ENCODE peak calls at places on chromosomes 1 and 21, in ten cellular contexts. One of them, this sample, is unnamed.

GRCh38 chr1:30415171-30415940 is 308.0 kb downstream of the MATN1 start:
- DNase-seq in astrocyte of the spinal cord: no peak
- DNase-seq in endodermal cell: peak
- DNase-seq in Panc1: no peak
- DNase-seq in cardiac fibroblast: no peak
- DNase-seq in IMR-90: no peak
- DNase-seq in pancreas: no peak
- DNase-seq in GM13977: peak
- DNase-seq in transverse colon: no peak
- DNase-seq in psoas muscle: no peak
- DNase-seq in this sample: no peak

GRCh38 chr1:235100124-235100801 is 28.4 kb downstream of the TOMM20 start:
- DNase-seq in IMR-90: no peak
- DNase-seq in Panc1: no peak
- DNase-seq in astrocyte of the spinal cord: no peak
- DNase-seq in psoas muscle: no peak
- DNase-seq in transverse colon: no peak
- DNase-seq in cardiac fibroblast: no peak
- DNase-seq in endodermal cell: peak
- DNase-seq in GM13977: no peak
- DNase-seq in pancreas: no peak
- DNase-seq in this sample: no peak

GRCh38 chr1:155128755-155129473 is 1.2 kb downstream of the EFNA1 start:
- DNase-seq in astrocyte of the spinal cord: no peak
- DNase-seq in psoas muscle: peak
- DNase-seq in cardiac fibroblast: no peak
- DNase-seq in transverse colon: peak
- DNase-seq in GM13977: no peak
- DNase-seq in endodermal cell: peak
- DNase-seq in IMR-90: no peak
- DNase-seq in Panc1: no peak
- DNase-seq in pancreas: peak
- DNase-seq in this sample: no peak

GRCh38 chr1:54506594-54506993 is 41.4 kb upstream of the ACOT11 start:
- DNase-seq in pancreas: no peak
- DNase-seq in psoas muscle: no peak
- DNase-seq in transverse colon: no peak
- DNase-seq in GM13977: no peak
- DNase-seq in astrocyte of the spinal cord: no peak
- DNase-seq in IMR-90: peak
- DNase-seq in endodermal cell: no peak
- DNase-seq in Panc1: no peak
- DNase-seq in cardiac fibroblast: peak
- DNase-seq in this sample: no peak

GRCh38 chr1:25863486-25864262 is 4.4 kb upstream of the AUNIP start:
- DNase-seq in Panc1: no peak
- DNase-seq in GM13977: no peak
- DNase-seq in astrocyte of the spinal cord: no peak
- DNase-seq in psoas muscle: no peak
- DNase-seq in IMR-90: no peak
- DNase-seq in transverse colon: no peak
- DNase-seq in cardiac fibroblast: no peak
- DNase-seq in pancreas: no peak
- DNase-seq in endodermal cell: no peak
- DNase-seq in this sample: no peak

GRCh38 chr1:110872745-110873435 is at the start of gene CD53:
- DNase-seq in transverse colon: peak
- DNase-seq in psoas muscle: no peak
- DNase-seq in Panc1: no peak
- DNase-seq in endodermal cell: no peak
- DNase-seq in GM13977: peak
- DNase-seq in pancreas: no peak
- DNase-seq in IMR-90: no peak
- DNase-seq in astrocyte of the spinal cord: no peak
- DNase-seq in cardiac fibroblast: no peak
- DNase-seq in this sample: peak

GRCh38 chr1:66750578-66750977 is 1.7 kb upstream of the DYNLT5 start:
- DNase-seq in Panc1: no peak
- DNase-seq in astrocyte of the spinal cord: no peak
- DNase-seq in pancreas: no peak
- DNase-seq in IMR-90: no peak
- DNase-seq in psoas muscle: no peak
- DNase-seq in GM13977: peak
- DNase-seq in endodermal cell: no peak
- DNase-seq in cardiac fibroblast: no peak
- DNase-seq in transverse colon: no peak
- DNase-seq in this sample: no peak

GRCh38 chr1:109924316-109924715 is 13.7 kb downstream of the CSF1 start:
- DNase-seq in Panc1: no peak
- DNase-seq in pancreas: no peak
- DNase-seq in astrocyte of the spinal cord: no peak
- DNase-seq in endodermal cell: no peak
- DNase-seq in GM13977: no peak
- DNase-seq in cardiac fibroblast: no peak
- DNase-seq in psoas muscle: no peak
- DNase-seq in IMR-90: no peak
- DNase-seq in transverse colon: no peak
- DNase-seq in this sample: no peak

GRCh38 chr1:234324668-234325225 is 48.5 kb upstream of the COA6 start:
- DNase-seq in endodermal cell: no peak
- DNase-seq in pancreas: no peak
- DNase-seq in cardiac fibroblast: no peak
- DNase-seq in GM13977: no peak
- DNase-seq in astrocyte of the spinal cord: no peak
- DNase-seq in transverse colon: no peak
- DNase-seq in psoas muscle: no peak
- DNase-seq in IMR-90: no peak
- DNase-seq in Panc1: no peak
- DNase-seq in this sample: no peak

GRCh38 chr1:230940848-230941247 is 37.8 kb downstream of the TTC13 start:
- DNase-seq in psoas muscle: no peak
- DNase-seq in pancreas: no peak
- DNase-seq in cardiac fibroblast: peak
- DNase-seq in astrocyte of the spinal cord: peak
- DNase-seq in IMR-90: peak
- DNase-seq in endodermal cell: no peak
- DNase-seq in GM13977: no peak
- DNase-seq in transverse colon: no peak
- DNase-seq in Panc1: no peak
- DNase-seq in this sample: no peak

GRCh38 chr1:165828103-165828558 is 717 bp downstream of the UCK2 start:
- DNase-seq in astrocyte of the spinal cord: no peak
- DNase-seq in transverse colon: peak
- DNase-seq in cardiac fibroblast: no peak
- DNase-seq in GM13977: peak
- DNase-seq in endodermal cell: peak
- DNase-seq in Panc1: no peak
- DNase-seq in pancreas: peak
- DNase-seq in psoas muscle: peak
- DNase-seq in IMR-90: peak
- DNase-seq in this sample: no peak

GRCh38 chr1:226737819-226738420 is 1.2 kb downstream of the ITPKB start:
- DNase-seq in IMR-90: peak
- DNase-seq in astrocyte of the spinal cord: peak
- DNase-seq in cardiac fibroblast: peak
- DNase-seq in pancreas: peak
- DNase-seq in transverse colon: peak
- DNase-seq in Panc1: no peak
- DNase-seq in endodermal cell: peak
- DNase-seq in GM13977: no peak
- DNase-seq in psoas muscle: peak
- DNase-seq in this sample: no peak

GRCh38 chr1:53303651-53304515 is 24.0 kb downstream of the LRP8 start:
- DNase-seq in cardiac fibroblast: no peak
- DNase-seq in pancreas: no peak
- DNase-seq in astrocyte of the spinal cord: peak
- DNase-seq in GM13977: no peak
- DNase-seq in transverse colon: no peak
- DNase-seq in psoas muscle: no peak
- DNase-seq in endodermal cell: no peak
- DNase-seq in Panc1: no peak
- DNase-seq in IMR-90: no peak
- DNase-seq in this sample: no peak

GRCh38 chr1:6298940-6299465 is 38.1 kb upstream of the GPR153 start:
- DNase-seq in astrocyte of the spinal cord: no peak
- DNase-seq in pancreas: no peak
- DNase-seq in Panc1: no peak
- DNase-seq in transverse colon: no peak
- DNase-seq in psoas muscle: no peak
- DNase-seq in cardiac fibroblast: no peak
- DNase-seq in endodermal cell: no peak
- DNase-seq in GM13977: no peak
- DNase-seq in IMR-90: no peak
- DNase-seq in this sample: no peak

GRCh38 chr21:38311765-38312164 is 55.0 kb downstream of the KCNJ15 start:
- DNase-seq in endodermal cell: no peak
- DNase-seq in psoas muscle: no peak
- DNase-seq in GM13977: no peak
- DNase-seq in pancreas: no peak
- DNase-seq in Panc1: no peak
- DNase-seq in IMR-90: no peak
- DNase-seq in cardiac fibroblast: no peak
- DNase-seq in astrocyte of the spinal cord: no peak
- DNase-seq in transverse colon: no peak
- DNase-seq in this sample: no peak

GRCh38 chr1:4787551-4787950 is 133.1 kb downstream of the AJAP1 start:
- DNase-seq in cardiac fibroblast: no peak
- DNase-seq in psoas muscle: no peak
- DNase-seq in Panc1: no peak
- DNase-seq in GM13977: no peak
- DNase-seq in IMR-90: no peak
- DNase-seq in astrocyte of the spinal cord: no peak
- DNase-seq in transverse colon: no peak
- DNase-seq in pancreas: no peak
- DNase-seq in endodermal cell: no peak
- DNase-seq in this sample: no peak

GRCh38 chr1:31568895-31569655 is 7.2 kb upstream of the TINAGL1 start:
- DNase-seq in cardiac fibroblast: no peak
- DNase-seq in GM13977: no peak
- DNase-seq in transverse colon: no peak
- DNase-seq in pancreas: peak
- DNase-seq in IMR-90: no peak
- DNase-seq in astrocyte of the spinal cord: no peak
- DNase-seq in psoas muscle: peak
- DNase-seq in endodermal cell: peak
- DNase-seq in Panc1: no peak
- DNase-seq in this sample: no peak

GRCh38 chr1:169466259-169467230 is 19.2 kb downstream of the SLC19A2 start:
- DNase-seq in endodermal cell: peak
- DNase-seq in GM13977: no peak
- DNase-seq in IMR-90: peak
- DNase-seq in transverse colon: peak
- DNase-seq in Panc1: no peak
- DNase-seq in pancreas: no peak
- DNase-seq in astrocyte of the spinal cord: peak
- DNase-seq in psoas muscle: no peak
- DNase-seq in cardiac fibroblast: peak
- DNase-seq in this sample: no peak
- TF ChIP-seq CTCF in endodermal cell: peak
- TF ChIP-seq CTCF in GM13977: peak
- TF ChIP-seq CTCF in IMR-90: peak
- TF ChIP-seq CTCF in transverse colon: peak
- TF ChIP-seq CTCF in Panc1: peak
- TF ChIP-seq CTCF in pancreas: no peak
- TF ChIP-seq CTCF in astrocyte of the spinal cord: peak
- TF ChIP-seq CTCF in psoas muscle: peak
- TF ChIP-seq CTCF in cardiac fibroblast: peak
- TF ChIP-seq CTCF in this sample: no peak

GRCh38 chr1:222706815-222707214 is 5.5 kb downstream of the AIDA start:
- DNase-seq in GM13977: no peak
- DNase-seq in pancreas: no peak
- DNase-seq in transverse colon: no peak
- DNase-seq in Panc1: no peak
- DNase-seq in astrocyte of the spinal cord: no peak
- DNase-seq in IMR-90: no peak
- DNase-seq in cardiac fibroblast: no peak
- DNase-seq in psoas muscle: no peak
- DNase-seq in endodermal cell: no peak
- DNase-seq in this sample: no peak
- TF ChIP-seq CTCF in GM13977: no peak
- TF ChIP-seq CTCF in pancreas: no peak
- TF ChIP-seq CTCF in transverse colon: no peak
- TF ChIP-seq CTCF in Panc1: no peak
- TF ChIP-seq CTCF in astrocyte of the spinal cord: no peak
- TF ChIP-seq CTCF in IMR-90: no peak
- TF ChIP-seq CTCF in cardiac fibroblast: peak
- TF ChIP-seq CTCF in psoas muscle: no peak
- TF ChIP-seq CTCF in endodermal cell: peak
- TF ChIP-seq CTCF in this sample: no peak

DNA sequence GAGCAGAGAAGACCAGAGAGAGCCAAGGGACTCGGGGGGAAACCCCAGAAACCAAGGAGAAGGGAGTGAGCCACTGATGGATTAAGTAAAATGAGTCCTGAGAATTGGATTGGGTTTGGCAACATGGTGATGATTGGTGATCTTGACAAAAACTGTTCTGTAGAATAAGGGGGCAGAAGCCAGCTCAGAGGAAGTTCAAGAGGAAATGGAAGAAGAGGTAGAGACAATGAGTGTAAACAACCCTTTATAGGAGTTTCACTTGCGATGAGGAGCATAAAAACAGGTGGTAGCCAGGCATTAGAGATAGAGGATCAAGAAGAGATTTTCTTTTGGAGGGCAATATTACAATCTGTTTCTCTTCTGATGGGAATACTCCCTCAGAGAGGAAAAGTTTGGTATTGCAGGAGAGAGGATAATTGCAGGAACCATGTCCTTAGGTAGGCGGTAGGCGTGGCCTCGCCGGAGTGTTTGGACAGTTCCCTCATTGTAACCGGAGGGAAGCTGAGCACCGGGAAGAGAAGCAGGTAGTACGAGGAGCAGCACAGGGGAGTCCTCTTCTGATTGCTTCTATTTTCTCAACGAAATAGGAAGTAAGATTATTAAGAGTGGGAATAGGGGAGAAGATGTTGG is 68.4 kb upstream of the TENT5C start:
- DNase-seq in IMR-90: no peak
- DNase-seq in psoas muscle: no peak
- DNase-seq in GM13977: no peak
- DNase-seq in astrocyte of the spinal cord: no peak
- DNase-seq in endodermal cell: peak
- DNase-seq in transverse colon: peak
- DNase-seq in pancreas: peak
- DNase-seq in Panc1: no peak
- DNase-seq in cardiac fibroblast: no peak
- DNase-seq in this sample: no peak
- TF ChIP-seq CTCF in IMR-90: no peak
- TF ChIP-seq CTCF in psoas muscle: no peak
- TF ChIP-seq CTCF in GM13977: no peak
- TF ChIP-seq CTCF in astrocyte of the spinal cord: no peak
- TF ChIP-seq CTCF in endodermal cell: peak
- TF ChIP-seq CTCF in transverse colon: peak
- TF ChIP-seq CTCF in pancreas: no peak
- TF ChIP-seq CTCF in Panc1: no peak
- TF ChIP-seq CTCF in cardiac fibroblast: no peak
- TF ChIP-seq CTCF in this sample: no peak

DNA sequence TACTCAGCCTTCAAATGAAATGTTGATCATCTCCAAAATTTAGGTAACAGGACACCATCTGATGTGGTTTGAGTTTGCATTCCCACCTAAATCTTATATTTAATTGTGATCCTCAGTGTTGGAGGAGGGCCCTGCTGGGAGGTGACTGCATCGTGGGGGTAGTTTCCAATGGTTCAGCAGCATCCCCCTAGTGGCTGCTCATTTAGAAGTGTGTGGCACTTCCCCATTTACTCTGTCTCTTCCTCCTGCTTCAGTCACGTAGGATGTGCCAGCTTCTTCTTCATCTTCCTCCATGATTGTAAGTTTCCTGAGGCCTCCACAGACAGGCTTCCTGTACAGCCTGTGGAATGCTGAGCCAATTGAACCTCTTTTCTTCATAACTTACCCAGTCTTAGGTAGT is 731.2 kb downstream of the USP25 start:
- DNase-seq in IMR-90: no peak
- DNase-seq in psoas muscle: no peak
- DNase-seq in cardiac fibroblast: no peak
- DNase-seq in Panc1: no peak
- DNase-seq in transverse colon: no peak
- DNase-seq in GM13977: no peak
- DNase-seq in endodermal cell: peak
- DNase-seq in pancreas: no peak
- DNase-seq in astrocyte of the spinal cord: no peak
- DNase-seq in this sample: no peak
- TF ChIP-seq CTCF in IMR-90: no peak
- TF ChIP-seq CTCF in psoas muscle: no peak
- TF ChIP-seq CTCF in cardiac fibroblast: peak
- TF ChIP-seq CTCF in Panc1: no peak
- TF ChIP-seq CTCF in transverse colon: no peak
- TF ChIP-seq CTCF in GM13977: no peak
- TF ChIP-seq CTCF in endodermal cell: peak
- TF ChIP-seq CTCF in pancreas: no peak
- TF ChIP-seq CTCF in astrocyte of the spinal cord: peak
- TF ChIP-seq CTCF in this sample: no peak